ENCODE peak calls at places on chromosomes 5 and 9, in four cellular contexts. Y is left lung; B is activated CD8-positive, alpha-beta memory T cell treated with anti-CD3 and anti-CD28 coated beads for 1 hour; J is activated naive CD8-positive, alpha-beta T cell treated with anti-CD3 and anti-CD28 coated beads, Interleukin-2, amount 50 U/mL, for 16 hours. G is an unnamed sample.

GRCh38 chr9:14433841-14434511 is 120.0 kb upstream of the NFIB start:
- DNase-seq in B (no peak), J (no peak), Y (no peak), G (no peak)

GRCh38 chr5:122419195-122419894 is 107.3 kb downstream of the SNCAIP start:
- DNase-seq in B (no peak), J (no peak), Y (no peak), G (no peak)

GRCh38 chr5:149938791-149939358 is 5.7 kb downstream of the PDE6A start:
- DNase-seq in Y (no peak), B (no peak), J (no peak), G (no peak)

GRCh38 chr5:152568101-152568500 is 163.0 kb upstream of the NMUR2 start:
- DNase-seq in Y (no peak), J (no peak), B (no peak), G (no peak)

GRCh38 chr9:112558476-112558875 is 71.8 kb downstream of the KIAA1958 start:
- DNase-seq in B (no peak), J (no peak), Y (no peak), G (no peak)

GRCh38 chr9:136921718-136922117 is 22.8 kb downstream of the FBXW5 start:
- DNase-seq in B (no peak), Y (no peak), J (no peak), G (no peak)

GRCh38 chr5:148973455-148973854 is 89.4 kb downstream of the SH3TC2 start:
- DNase-seq in Y (no peak), B (no peak), J (no peak), G (no peak)

GRCh38 chr5:109805472-109805871 is 115.7 kb downstream of the MAN2A1 start:
- DNase-seq in J (no peak), Y (no peak), B (no peak), G (no peak)

GRCh38 chr5:1931590-1932138 is 48.9 kb upstream of the IRX4 start:
- DNase-seq in B (no peak), Y (no peak), J (no peak), G (no peak)

GRCh38 chr9:6484210-6484609 is 71.2 kb downstream of the UHRF2 start:
- DNase-seq in J (no peak), B (no peak), Y (no peak), G (no peak)

GRCh38 chr5:107618233-107618632 is 52.5 kb downstream of the EFNA5 start:
- DNase-seq in Y (no peak), B (no peak), J (no peak), G (no peak)

GRCh38 chr9:503331-503730 is 288.7 kb downstream of the DOCK8 start:
- DNase-seq in J (no peak), Y (no peak), B (no peak), G (no peak)

GRCh38 chr9:79685576-79685975 is 113.8 kb downstream of the TLE4 start:
- DNase-seq in B (no peak), J (no peak), Y (no peak), G (no peak)

GRCh38 chr5:5629579-5629978 is 207.1 kb downstream of the ICE1 start:
- DNase-seq in Y (no peak), B (no peak), J (no peak), G (peak)

GRCh38 chr5:158953929-158954534 is 145.7 kb downstream of the EBF1 start:
- DNase-seq in B (no peak), J (no peak), Y (no peak), G (no peak)

GRCh38 chr9:122051401-122052346 is 41.4 kb downstream of the TTLL11 start:
- DNase-seq in B (no peak), Y (no peak), J (no peak), G (no peak)

GRCh38 chr9:77512876-77513275 is 135.2 kb downstream of the GNA14 start:
- DNase-seq in J (no peak), Y (no peak), B (no peak), G (no peak)

GRCh38 chr5:116424951-116425350 is 149.7 kb downstream of the SEMA6A start:
- DNase-seq in J (no peak), B (no peak), Y (no peak), G (no peak)

GRCh38 chr9:134619983-134620612 is 21.5 kb upstream of the COL5A1 start:
- DNase-seq in Y (peak), J (no peak), B (no peak), G (peak)

GRCh38 chr5:14108170-14108996 is 34.8 kb upstream of the TRIO start:
- DNase-seq in B (no peak), Y (peak), J (no peak), G (peak)

GRCh38 chr9:17490110-17490509 is 88.8 kb upstream of the SH3GL2 start:
- DNase-seq in B (no peak), Y (no peak), J (no peak), G (no peak)

GRCh38 chr9:80552931-80553330 is 981.2 kb downstream of the TLE4 start:
- DNase-seq in B (no peak), J (no peak), Y (no peak), G (no peak)

GRCh38 chr9:114552716-114553115 is 34.9 kb upstream of the ATP6V1G1 start:
- DNase-seq in B (no peak), Y (no peak), J (no peak), G (no peak)

GRCh38 chr5:141945511-141946024 is 12.4 kb downstream of the PCDH12 start:
- DNase-seq in J (no peak), Y (no peak), B (no peak), G (peak)

GRCh38 chr5:83026507-83026906 is 50.7 kb downstream of the TMEM167A start:
- DNase-seq in Y (no peak), B (no peak), J (no peak), G (no peak)

GRCh38 chr5:128750202-128750601 is 212.2 kb upstream of the FBN2 start:
- DNase-seq in Y (no peak), J (no peak), B (no peak), G (no peak)

GRCh38 chr5:61298580-61298979 is 33.5 kb upstream of the ZSWIM6 start:
- DNase-seq in J (no peak), B (no peak), Y (no peak), G (no peak)

GRCh38 chr5:172624996-172625939 is 15.8 kb upstream of the NEURL1B start:
- DNase-seq in B (no peak), Y (no peak), J (no peak), G (peak)

GRCh38 chr5:73528248-73528647 is 30.0 kb downstream of the BTF3 start:
- DNase-seq in J (no peak), B (no peak), Y (no peak), G (no peak)

GRCh38 chr5:118956727-118957126 is 31.6 kb downstream of the DTWD2 start:
- DNase-seq in J (no peak), Y (no peak), B (no peak), G (no peak)

GRCh38 chr9:35364817-35365585 is 124.9 kb upstream of the RUSC2 start:
- DNase-seq in Y (peak), J (no peak), B (no peak), G (no peak)

GRCh38 chr5:147170603-147171002 is 64.2 kb upstream of the STK32A start:
- DNase-seq in B (no peak), Y (no peak), J (no peak), G (no peak)

GRCh38 chr9:7154650-7155049 is 396.9 kb downstream of the KDM4C start:
- DNase-seq in Y (no peak), B (no peak), J (no peak), G (no peak)

GRCh38 chr5:147822686-147823491 is 8.6 kb downstream of the SPINK1 start:
- DNase-seq in J (no peak), B (no peak), Y (no peak), G (peak)

GRCh38 chr5:4553130-4553529 is 587.0 kb upstream of the ADAMTS16 start:
- DNase-seq in Y (no peak), B (no peak), J (no peak), G (no peak)

GRCh38 chr9:4970970-4971641 is 14.0 kb upstream of the JAK2 start:
- DNase-seq in B (no peak), J (peak), Y (no peak), G (no peak)

GRCh38 chr5:124698774-124699173 is 47.7 kb downstream of the ZNF608 start:
- DNase-seq in B (no peak), Y (no peak), J (no peak), G (no peak)

GRCh38 chr5:32598270-32598937 is 13.0 kb downstream of the SUB1 start:
- DNase-seq in Y (no peak), J (no peak), B (no peak), G (no peak)

G was measured in aorta.